ENCODE peak calls at places on chromosomes 4 and X, in seven cellular contexts. U is M059J; Z is nephron progenitor cell; A is mammary epithelial cell; S is ELR; L is activated CD4-positive, alpha-beta T cell treated with anti-CD3 and anti-CD28 coated beads, Interleukin-2, amount 10 ng/mL, durations not matched to agents 7 days and 5 days; T is CD4-positive, alpha-beta T cell. P is an unnamed sample.

GRCh38 chr4:106338671-106339070 is 22.3 kb downstream of the AIMP1 start:
- DNase-seq in U (no peak), Z (no peak), A (no peak), S (no peak), L (no peak), T (no peak), P (no peak)

GRCh38 chr4:100986360-100986868 is 360.9 kb downstream of the PPP3CA start:
- DNase-seq in U (peak; percentile 7), Z (peak; percentile 8), A (no peak), S (no peak), L (no peak), T (no peak), P (no peak)

GRCh38 chr4:24736066-24736465 is 59.3 kb upstream of the SOD3 start:
- DNase-seq in U (no peak), Z (no peak), A (peak; percentile 20), S (peak; percentile 34), L (no peak), T (no peak), P (no peak)

GRCh38 chrX:63506320-63506719 is 155.2 kb upstream of the SPIN4 start:
- DNase-seq in U (peak; percentile 55), Z (no peak), A (peak; percentile 13), S (peak; percentile 37), L (no peak), T (no peak), P (peak; percentile 29)

GRCh38 chrX:148649145-148649645 is 148.8 kb downstream of the AFF2 start:
- DNase-seq in U (no peak), Z (no peak), A (peak; percentile 11), S (no peak), L (no peak), T (no peak), P (no peak)

GRCh38 chr4:16860506-16860905 is 37.9 kb downstream of the LDB2 start:
- DNase-seq in U (peak; percentile 93), Z (no peak), A (no peak), S (peak; percentile 91), L (no peak), T (no peak), P (no peak)

GRCh38 chr4:185167205-185167604 is 24.1 kb downstream of the SLC25A4 start:
- DNase-seq in U (peak; percentile 16), Z (no peak), A (no peak), S (peak; percentile 10), L (no peak), T (no peak), P (peak; percentile 2)

GRCh38 chrX:53028678-53029077 is 19.9 kb upstream of the GPR173 start:
- DNase-seq in U (no peak), Z (no peak), A (no peak), S (no peak), L (no peak), T (no peak), P (no peak)

GRCh38 chr4:22348410-22348809 is 167.5 kb downstream of the ADGRA3 start:
- DNase-seq in U (no peak), Z (no peak), A (no peak), S (no peak), L (no peak), T (no peak), P (no peak)

GRCh38 chr4:7291372-7292135 is 99.2 kb downstream of the SORCS2 start:
- DNase-seq in U (peak; percentile 60), Z (no peak), A (no peak), S (peak; percentile 46), L (no peak), T (no peak), P (no peak)

GRCh38 chr4:8344387-8344786 is 74.8 kb downstream of the HTRA3 start:
- DNase-seq in U (no peak), Z (no peak), A (no peak), S (no peak), L (no peak), T (no peak), P (no peak)

GRCh38 chr4:8331567-8331955 is 62.0 kb downstream of the HTRA3 start:
- DNase-seq in U (no peak), Z (no peak), A (no peak), S (no peak), L (no peak), T (no peak), P (no peak)

GRCh38 chr4:89267392-89267791 is 40.2 kb downstream of the GPRIN3 start:
- DNase-seq in U (no peak), Z (no peak), A (no peak), S (no peak), L (no peak), T (no peak), P (no peak)

GRCh38 chrX:129600981-129601424 is 53.8 kb downstream of the APLN start:
- DNase-seq in U (peak; percentile 40), Z (peak; percentile 21), A (peak; percentile 30), S (peak; percentile 53), L (peak; percentile 32), T (no peak), P (peak; percentile 1)

GRCh38 chr4:96698891-96699290 is 859.0 kb downstream of the PDHA2 start:
- DNase-seq in U (no peak), Z (no peak), A (no peak), S (no peak), L (no peak), T (no peak), P (no peak)

GRCh38 chr4:78002260-78002659 is 54.9 kb upstream of the FRAS1 start:
- DNase-seq in U (no peak), Z (no peak), A (no peak), S (no peak), L (no peak), T (no peak), P (no peak)

GRCh38 chr4:7430368-7430964 is 4.3 kb downstream of the PSAPL1 start:
- DNase-seq in U (no peak), Z (no peak), A (peak; percentile 30), S (no peak), L (no peak), T (no peak), P (no peak)

GRCh38 chr4:111434581-111434980 is 710.7 kb upstream of the FAM241A start:
- DNase-seq in U (peak; percentile 15), Z (no peak), A (peak; percentile 1), S (peak; percentile 46), L (no peak), T (no peak), P (no peak)

GRCh38 chr4:128322986-128323385 is 35.4 kb upstream of the PGRMC2 start:
- DNase-seq in U (peak; percentile 94), Z (no peak), A (peak; percentile 85), S (peak; percentile 95), L (no peak), T (no peak), P (peak; percentile 86)

GRCh38 chrX:10001496-10001895 is 34.3 kb downstream of the CLDN34 start:
- DNase-seq in U (no peak), Z (no peak), A (no peak), S (no peak), L (no peak), T (no peak), P (no peak)

GRCh38 chr4:10161840-10162239 is 45.2 kb upstream of the WDR1 start:
- DNase-seq in U (no peak), Z (no peak), A (no peak), S (no peak), L (peak; percentile 38), T (no peak), P (no peak)

GRCh38 chrX:9682456-9682855 is 83.2 kb downstream of the GPR143 start:
- DNase-seq in U (peak; percentile 20), Z (no peak), A (no peak), S (peak; percentile 27), L (no peak), T (no peak), P (no peak)

GRCh38 chr4:128796934-128797333 is 12.6 kb upstream of the JADE1 start:
- DNase-seq in U (peak; percentile 5), Z (no peak), A (peak; percentile 54), S (peak; percentile 36), L (no peak), T (no peak), P (no peak)

GRCh38 chr4:129240816-129241215 is 144.9 kb downstream of the C4orf33 start:
- DNase-seq in U (no peak), Z (no peak), A (no peak), S (no peak), L (no peak), T (no peak), P (no peak)

GRCh38 chr4:10647811-10648210 is 36.8 kb downstream of the CLNK start:
- DNase-seq in U (peak; percentile 16), Z (no peak), A (peak; percentile 48), S (peak; percentile 56), L (no peak), T (no peak), P (no peak)

GRCh38 chr4:145679520-145679919 is 426 bp upstream of the C4orf51 start:
- DNase-seq in U (peak; percentile 93), Z (peak; percentile 16), A (peak; percentile 50), S (peak; percentile 84), L (no peak), T (no peak), P (no peak)

GRCh38 chrX:118346258-118347094 is 570 bp downstream of the WDR44 start:
- DNase-seq in U (peak; percentile 60), Z (peak; percentile 76), A (peak; percentile 14), S (peak; percentile 48), L (peak; percentile 49), T (peak; percentile 51), P (peak; percentile 5)

GRCh38 chrX:153828723-153829548 is 1.4 kb downstream of the PDZD4 start:
- DNase-seq in U (no peak), Z (peak; percentile 44), A (no peak), S (peak; percentile 11), L (no peak), T (no peak), P (no peak)

GRCh38 chr4:628821-629635 is 3.7 kb downstream of the PDE6B start:
- DNase-seq in U (no peak), Z (no peak), A (no peak), S (no peak), L (no peak), T (no peak), P (no peak)